ENCODE peak calls at places on chromosomes 3 and 15, in eight cellular contexts. B is mesothelial cell of epicardium, A is BJ, G is endothelial cell of umbilical vein, J is AG10803, L is A549, Q is type B pancreatic cell, T is astrocyte of the spinal cord. C is an unnamed sample.

GRCh38 chr15:77650285-77650684 is 17.6 kb upstream of the LINGO1 start:
- DNase-seq in G (peak; percentile 13), A (no peak), B (no peak), L (peak; percentile 41), T (no peak), Q (no peak), J (no peak), C (peak; percentile 43)

GRCh38 chr3:148466143-148466542 is 231.6 kb upstream of the AGTR1 start:
- DNase-seq in B (no peak), T (peak; percentile 54), A (no peak), Q (no peak), J (peak; percentile 51), G (peak; percentile 56), L (no peak), C (peak; percentile 18)

GRCh38 chr3:118972974-118973373 is 61.7 kb downstream of the IGSF11 start:
- DNase-seq in G (no peak), B (no peak), L (no peak), J (no peak), A (no peak), Q (no peak), T (no peak), C (no peak)

GRCh38 chr15:52680041-52680391 is 828 bp upstream of the ATOSA start:
- DNase-seq in L (peak; percentile 6), T (peak; percentile 17), G (peak; percentile 43), Q (no peak), A (no peak), J (peak; percentile 38), B (no peak), C (no peak)

GRCh38 chr3:50010959-50011358 is 71.0 kb downstream of the RBM6 start:
- DNase-seq in A (no peak), G (no peak), T (no peak), B (no peak), L (no peak), Q (no peak), J (no peak), C (no peak)

GRCh38 chr3:11567516-11568467 is 75.9 kb downstream of the VGLL4 start:
- DNase-seq in J (peak; percentile 84), B (no peak), A (no peak), L (peak; percentile 56), T (peak; percentile 83), G (peak; percentile 87), Q (no peak), C (peak; percentile 59)

GRCh38 chr3:168511428-168512014 is 415.8 kb upstream of the GOLIM4 start:
- DNase-seq in Q (no peak), L (peak; percentile 0), T (peak; percentile 17), B (no peak), A (no peak), J (peak; percentile 2), G (peak; percentile 14), C (peak; percentile 31)

GRCh38 chr3:24226402-24226801 is 268.2 kb downstream of the THRB start:
- DNase-seq in A (no peak), J (no peak), T (no peak), Q (no peak), B (no peak), L (no peak), G (no peak), C (no peak)

GRCh38 chr3:153138267-153139210 is 23.5 kb upstream of the RAP2B start:
- DNase-seq in J (peak; percentile 90), G (peak; percentile 97), A (peak; percentile 89), L (peak; percentile 95), B (peak; percentile 44), T (peak; percentile 90), Q (no peak), C (peak; percentile 92)

GRCh38 chr15:69391046-69391757 is 22.9 kb upstream of the KIF23 start:
- DNase-seq in T (no peak), Q (no peak), L (no peak), A (no peak), G (no peak), B (no peak), J (no peak), C (no peak)

GRCh38 chr3:36937492-36937891 is 7.4 kb downstream of the TRANK1 start:
- DNase-seq in J (no peak), A (no peak), G (no peak), Q (no peak), B (no peak), L (no peak), T (no peak), C (no peak)

GRCh38 chr3:189132125-189132744 is 39.5 kb upstream of the TPRG1 start:
- DNase-seq in J (peak; percentile 75), G (peak; percentile 82), L (peak; percentile 22), T (peak; percentile 92), A (peak; percentile 48), Q (no peak), B (no peak), C (peak; percentile 63)

GRCh38 chr3:71564361-71564760 is 19.2 kb downstream of the FOXP1 start:
- DNase-seq in Q (no peak), A (no peak), J (no peak), T (no peak), B (no peak), L (no peak), G (no peak), C (no peak)

GRCh38 chr3:67605377-67605776 is 49.0 kb downstream of the SUCLG2 start:
- DNase-seq in L (peak; percentile 59), J (peak; percentile 78), A (peak; percentile 30), T (peak; percentile 77), Q (no peak), B (no peak), G (peak; percentile 20), C (no peak)

GRCh38 chr3:78754066-78754743 is 1013.6 kb downstream of the ROBO1 start:
- DNase-seq in T (peak; percentile 68), G (peak; percentile 36), A (no peak), L (no peak), Q (no peak), B (no peak), J (peak; percentile 71), C (peak; percentile 20)

GRCh38 chr15:63986751-63987341 is 59.4 kb downstream of the DAPK2 start:
- DNase-seq in G (no peak), J (peak; percentile 51), B (no peak), T (no peak), A (no peak), Q (no peak), L (no peak), C (no peak)

GRCh38 chr3:112199622-112200316 is 66.7 kb upstream of the GCSAM start:
- DNase-seq in G (no peak), A (peak; percentile 4), Q (no peak), L (peak; percentile 24), J (peak; percentile 4), T (peak; percentile 5), B (no peak), C (no peak)

GRCh38 chr3:197794115-197794514 is 3.1 kb downstream of the LRCH3 start:
- DNase-seq in A (no peak), T (no peak), G (no peak), J (no peak), Q (no peak), L (no peak), B (no peak), C (no peak)

GRCh38 chr3:188152660-188153497 is 1.1 kb upstream of the LPP start:
- DNase-seq in G (no peak), J (peak; percentile 77), B (peak; percentile 78), Q (peak; percentile 78), L (peak; percentile 63), T (no peak), A (peak; percentile 26), C (peak; percentile 65)

GRCh38 chr15:61119556-61119955 is 109.5 kb downstream of the RORA start:
- DNase-seq in J (peak; percentile 5), A (no peak), G (no peak), T (no peak), B (no peak), L (no peak), Q (no peak), C (no peak)

GRCh38 chr3:170414202-170414663 is 4.4 kb upstream of the CLDN11 start:
- DNase-seq in L (peak; percentile 63), G (peak; percentile 80), Q (no peak), J (peak; percentile 99), T (peak; percentile 91), A (peak; percentile 95), B (no peak), C (peak; percentile 55)

GRCh38 chr3:36408146-36408545 is 27.8 kb downstream of the STAC start:
- DNase-seq in A (no peak), J (no peak), Q (no peak), T (no peak), B (no peak), G (no peak), L (no peak), C (no peak)

GRCh38 chr3:61278713-61279112 is 27.5 kb upstream of the FHIT start:
- DNase-seq in A (no peak), J (no peak), B (no peak), G (no peak), Q (no peak), T (no peak), L (no peak), C (no peak)

GRCh38 chr3:61277411-61277810 is 26.2 kb upstream of the FHIT start:
- DNase-seq in T (no peak), A (no peak), Q (no peak), J (no peak), G (no peak), B (no peak), L (no peak), C (no peak)
- TF ChIP-seq CTCF in T (no peak), A (no peak), Q (no peak), J (no peak), G (no peak), B (no peak), L (no peak), C (no peak)

DNA sequence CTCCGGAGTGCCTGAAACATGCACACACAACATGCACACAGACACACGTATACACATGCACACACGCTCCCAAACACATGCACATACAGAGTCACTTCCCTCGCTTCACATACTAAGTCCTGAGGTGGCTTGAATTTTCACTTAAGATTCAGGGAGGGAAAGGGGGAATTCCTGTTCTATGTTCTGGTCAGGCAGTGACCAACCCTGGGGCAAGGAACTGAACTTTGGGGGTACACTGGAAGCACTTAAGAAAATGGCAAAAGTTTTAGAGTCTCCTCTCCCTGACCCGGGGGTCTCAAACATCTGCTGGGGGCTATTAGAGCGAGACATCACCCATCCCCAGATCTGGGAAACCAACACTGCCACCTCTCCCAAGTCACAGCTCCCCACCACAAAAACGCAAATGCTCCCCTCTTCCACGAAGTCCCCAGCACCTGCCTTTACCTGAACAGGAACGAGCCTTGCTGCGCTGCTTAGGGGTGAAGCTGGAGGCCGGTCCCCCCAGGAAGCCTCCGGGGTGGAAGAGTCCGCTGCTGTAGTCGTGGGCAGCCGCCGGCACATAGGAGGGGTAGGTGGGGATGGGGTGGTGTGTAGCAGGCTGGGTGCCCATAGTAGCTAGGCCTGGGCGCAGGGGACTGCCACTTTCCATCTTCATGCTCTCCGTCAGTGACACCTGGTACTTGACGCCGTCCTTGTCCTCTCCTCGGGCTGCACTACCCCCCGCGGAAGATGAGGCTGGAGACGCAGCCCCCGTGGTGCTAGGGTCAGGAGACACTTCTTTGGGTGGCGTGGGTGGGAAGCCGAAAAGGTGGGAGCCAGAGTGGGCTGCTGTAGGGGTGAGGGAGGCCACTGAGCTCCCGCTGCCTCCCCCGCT is 7.5 kb downstream of the GATA2 start:
- DNase-seq in A (no peak), L (no peak), B (no peak), G (no peak), T (no peak), J (no peak), Q (no peak), C (no peak)
- TF ChIP-seq CTCF in A (no peak), L (no peak), B (no peak), G (no peak), T (no peak), J (no peak), Q (no peak), C (no peak)

GRCh38 chr3:171704002-171704401 is 106.3 kb downstream of the PLD1 start:
- DNase-seq in A (no peak), G (peak; percentile 45), B (no peak), T (peak; percentile 36), J (peak; percentile 50), Q (no peak), L (peak; percentile 29), C (peak; percentile 72)
- TF ChIP-seq CTCF in A (peak; percentile 70), G (peak; percentile 59), B (no peak), T (peak; percentile 69), J (peak; percentile 79), Q (peak; percentile 65), L (peak; percentile 27), C (peak; percentile 80)

GRCh38 chr3:132984181-132984580 is 54.0 kb upstream of the TMEM108 start:
- DNase-seq in T (no peak), J (no peak), G (no peak), B (no peak), Q (no peak), L (no peak), A (no peak), C (no peak)
- TF ChIP-seq CTCF in T (no peak), J (no peak), G (no peak), B (no peak), Q (no peak), L (no peak), A (no peak), C (no peak)

C was measured in Calu3.